ENCODE peak calls at places on chromosomes 4 and X, in ten cellular contexts. One of them, this sample, is unnamed.

GRCh38 chr4:132344924-132345828 is 803.9 kb upstream of the PCDH10 start:
- DNase-seq in upper lobe of right lung: no peak
- DNase-seq in cerebellar cortex: no peak
- DNase-seq in uterus: no peak
- DNase-seq in HFFc6: no peak
- DNase-seq in HCEC 1CT: no peak
- DNase-seq in stimulated activated CD4-positive, alpha-beta T cell treated with anti-CD3 and anti-CD28 coated beads, TNF-alpha, amount 100 ng/mL, for 4 hours: no peak
- DNase-seq in mesendoderm: no peak
- DNase-seq in WERI-Rb-1: no peak
- DNase-seq in GM06990: no peak
- DNase-seq in this sample: no peak

GRCh38 chrX:41276661-41277506 is 57.1 kb upstream of the DDX3X start:
- DNase-seq in upper lobe of right lung: no peak
- DNase-seq in cerebellar cortex: no peak
- DNase-seq in uterus: peak
- DNase-seq in HFFc6: no peak
- DNase-seq in HCEC 1CT: no peak
- DNase-seq in stimulated activated CD4-positive, alpha-beta T cell treated with anti-CD3 and anti-CD28 coated beads, TNF-alpha, amount 100 ng/mL, for 4 hours: no peak
- DNase-seq in mesendoderm: no peak
- DNase-seq in WERI-Rb-1: no peak
- DNase-seq in GM06990: no peak
- DNase-seq in this sample: no peak

GRCh38 chr4:84968936-84969335 is 2.4 kb upstream of the WDFY3 start:
- DNase-seq in upper lobe of right lung: no peak
- DNase-seq in cerebellar cortex: no peak
- DNase-seq in uterus: no peak
- DNase-seq in HFFc6: no peak
- DNase-seq in HCEC 1CT: no peak
- DNase-seq in stimulated activated CD4-positive, alpha-beta T cell treated with anti-CD3 and anti-CD28 coated beads, TNF-alpha, amount 100 ng/mL, for 4 hours: no peak
- DNase-seq in mesendoderm: no peak
- DNase-seq in WERI-Rb-1: no peak
- DNase-seq in GM06990: no peak
- DNase-seq in this sample: no peak

GRCh38 chr4:121154103-121154515 is 10.0 kb downstream of the TNIP3 start:
- DNase-seq in upper lobe of right lung: no peak
- DNase-seq in cerebellar cortex: no peak
- DNase-seq in uterus: no peak
- DNase-seq in HFFc6: no peak
- DNase-seq in HCEC 1CT: no peak
- DNase-seq in stimulated activated CD4-positive, alpha-beta T cell treated with anti-CD3 and anti-CD28 coated beads, TNF-alpha, amount 100 ng/mL, for 4 hours: no peak
- DNase-seq in mesendoderm: no peak
- DNase-seq in WERI-Rb-1: no peak
- DNase-seq in GM06990: peak
- DNase-seq in this sample: no peak

GRCh38 chr4:115537387-115537786 is 424.0 kb upstream of the NDST4 start:
- DNase-seq in upper lobe of right lung: no peak
- DNase-seq in cerebellar cortex: no peak
- DNase-seq in uterus: no peak
- DNase-seq in HFFc6: no peak
- DNase-seq in HCEC 1CT: no peak
- DNase-seq in stimulated activated CD4-positive, alpha-beta T cell treated with anti-CD3 and anti-CD28 coated beads, TNF-alpha, amount 100 ng/mL, for 4 hours: no peak
- DNase-seq in mesendoderm: no peak
- DNase-seq in WERI-Rb-1: no peak
- DNase-seq in GM06990: no peak
- DNase-seq in this sample: no peak

GRCh38 chr4:33316033-33316432 is 2595.9 kb downstream of the PCDH7 start:
- DNase-seq in upper lobe of right lung: no peak
- DNase-seq in cerebellar cortex: no peak
- DNase-seq in uterus: no peak
- DNase-seq in HFFc6: no peak
- DNase-seq in HCEC 1CT: no peak
- DNase-seq in stimulated activated CD4-positive, alpha-beta T cell treated with anti-CD3 and anti-CD28 coated beads, TNF-alpha, amount 100 ng/mL, for 4 hours: no peak
- DNase-seq in mesendoderm: no peak
- DNase-seq in WERI-Rb-1: no peak
- DNase-seq in GM06990: no peak
- DNase-seq in this sample: no peak

GRCh38 chr4:124060261-124060918 is 652.1 kb downstream of the ANKRD50 start:
- DNase-seq in upper lobe of right lung: no peak
- DNase-seq in cerebellar cortex: no peak
- DNase-seq in uterus: peak
- DNase-seq in HFFc6: no peak
- DNase-seq in HCEC 1CT: peak
- DNase-seq in stimulated activated CD4-positive, alpha-beta T cell treated with anti-CD3 and anti-CD28 coated beads, TNF-alpha, amount 100 ng/mL, for 4 hours: no peak
- DNase-seq in mesendoderm: no peak
- DNase-seq in WERI-Rb-1: no peak
- DNase-seq in GM06990: no peak
- DNase-seq in this sample: no peak

GRCh38 chr4:4694296-4694772 is 152.5 kb upstream of the STX18 start:
- DNase-seq in upper lobe of right lung: no peak
- DNase-seq in cerebellar cortex: peak
- DNase-seq in uterus: no peak
- DNase-seq in HFFc6: peak
- DNase-seq in HCEC 1CT: peak
- DNase-seq in stimulated activated CD4-positive, alpha-beta T cell treated with anti-CD3 and anti-CD28 coated beads, TNF-alpha, amount 100 ng/mL, for 4 hours: no peak
- DNase-seq in mesendoderm: peak
- DNase-seq in WERI-Rb-1: peak
- DNase-seq in GM06990: no peak
- DNase-seq in this sample: no peak

GRCh38 chrX:23333842-23334535 is 660 bp upstream of the PTCHD1 start:
- DNase-seq in upper lobe of right lung: peak
- DNase-seq in cerebellar cortex: peak
- DNase-seq in uterus: no peak
- DNase-seq in HFFc6: no peak
- DNase-seq in HCEC 1CT: no peak
- DNase-seq in stimulated activated CD4-positive, alpha-beta T cell treated with anti-CD3 and anti-CD28 coated beads, TNF-alpha, amount 100 ng/mL, for 4 hours: no peak
- DNase-seq in mesendoderm: peak
- DNase-seq in WERI-Rb-1: peak
- DNase-seq in GM06990: peak
- DNase-seq in this sample: no peak

GRCh38 chr4:27666943-27667342 is 806.3 kb downstream of the STIM2 start:
- DNase-seq in upper lobe of right lung: no peak
- DNase-seq in cerebellar cortex: no peak
- DNase-seq in uterus: no peak
- DNase-seq in HFFc6: no peak
- DNase-seq in HCEC 1CT: no peak
- DNase-seq in stimulated activated CD4-positive, alpha-beta T cell treated with anti-CD3 and anti-CD28 coated beads, TNF-alpha, amount 100 ng/mL, for 4 hours: no peak
- DNase-seq in mesendoderm: peak
- DNase-seq in WERI-Rb-1: peak
- DNase-seq in GM06990: no peak
- DNase-seq in this sample: no peak

GRCh38 chr4:90081432-90082195 is 45.6 kb upstream of the CCSER1 start:
- DNase-seq in upper lobe of right lung: no peak
- DNase-seq in cerebellar cortex: no peak
- DNase-seq in uterus: no peak
- DNase-seq in HFFc6: no peak
- DNase-seq in HCEC 1CT: no peak
- DNase-seq in stimulated activated CD4-positive, alpha-beta T cell treated with anti-CD3 and anti-CD28 coated beads, TNF-alpha, amount 100 ng/mL, for 4 hours: no peak
- DNase-seq in mesendoderm: peak
- DNase-seq in WERI-Rb-1: no peak
- DNase-seq in GM06990: no peak
- DNase-seq in this sample: no peak